ENCODE peak calls at places on chromosomes 3 and 15, in five cellular contexts. D, X, V, F and P are unnamed samples.

GRCh38 chr3:123818921-123819429 is 65.2 kb downstream of the MYLK start:
- DNase-seq in D (no peak), X (no peak), V (no peak), F (peak; percentile 95), P (peak; percentile 45)

GRCh38 chr3:52288674-52289073 is 1.0 kb downstream of the GLYCTK start:
- DNase-seq in D (no peak), X (no peak), V (no peak), F (no peak), P (no peak)

GRCh38 chr3:37601832-37602231 is 259.8 kb upstream of the CTDSPL start:
- DNase-seq in D (no peak), X (no peak), V (no peak), F (no peak), P (no peak)

GRCh38 chr15:66565731-66566130 is at the start of gene LCTL:
- DNase-seq in D (peak; percentile 33), X (peak; percentile 8), V (peak; percentile 71), F (peak; percentile 46), P (peak; percentile 30)

GRCh38 chr3:10015476-10015904 is 10.7 kb upstream of the FANCD2 start:
- DNase-seq in D (peak; percentile 38), X (peak; percentile 55), V (no peak), F (peak; percentile 96), P (peak; percentile 97)

GRCh38 chr3:81245043-81245442 is 516.4 kb downstream of the GBE1 start:
- DNase-seq in D (no peak), X (no peak), V (no peak), F (no peak), P (no peak)

GRCh38 chr15:71830981-71831380 is 20.6 kb downstream of the NR2E3 start:
- DNase-seq in D (no peak), X (no peak), V (no peak), F (no peak), P (no peak)

GRCh38 chr15:66841953-66842681 is 140.1 kb downstream of the SMAD6 start:
- DNase-seq in D (peak; percentile 63), X (peak; percentile 6), V (peak; percentile 67), F (peak; percentile 84), P (peak; percentile 68)

GRCh38 chr3:197183582-197183981 is 114.8 kb downstream of the DLG1 start:
- DNase-seq in D (no peak), X (peak; percentile 18), V (no peak), F (no peak), P (no peak)

GRCh38 chr15:58839485-58839884 is 68.4 kb downstream of the MINDY2 start:
- DNase-seq in D (no peak), X (no peak), V (no peak), F (no peak), P (no peak)

GRCh38 chr15:95394186-95395067 is 936.1 kb upstream of the NR2F2 start:
- DNase-seq in D (no peak), X (no peak), V (no peak), F (no peak), P (peak; percentile 30)

GRCh38 chr3:115960799-115961198 is 337.5 kb downstream of the GAP43 start:
- DNase-seq in D (no peak), X (peak; percentile 2), V (no peak), F (no peak), P (no peak)

GRCh38 chr3:126945171-126945721 is 37.7 kb upstream of the PLXNA1 start:
- DNase-seq in D (no peak), X (no peak), V (peak; percentile 40), F (no peak), P (no peak)

GRCh38 chr15:93485922-93486327 is 396.9 kb upstream of the RGMA start:
- DNase-seq in D (no peak), X (no peak), V (no peak), F (no peak), P (no peak)

GRCh38 chr3:33372218-33373081 is 67.8 kb downstream of the UBP1 start:
- DNase-seq in D (peak; percentile 60), X (peak; percentile 48), V (peak; percentile 20), F (peak; percentile 71), P (no peak)

GRCh38 chr3:126926684-126927404 is 56.1 kb upstream of the PLXNA1 start:
- DNase-seq in D (no peak), X (no peak), V (no peak), F (peak; percentile 71), P (peak; percentile 55)

GRCh38 chr3:47411696-47412452 is 31.1 kb downstream of the PTPN23 start:
- DNase-seq in D (no peak), X (no peak), V (no peak), F (no peak), P (no peak)

GRCh38 chr3:58206406-58207011 is 4.3 kb downstream of the DNASE1L3 start:
- DNase-seq in D (peak; percentile 69), X (no peak), V (no peak), F (peak; percentile 10), P (no peak)

GRCh38 chr3:50649451-50649931 is 25.2 kb upstream of the DOCK3 start:
- DNase-seq in D (no peak), X (peak; percentile 47), V (no peak), F (no peak), P (no peak)

GRCh38 chr3:36647423-36647853 is 116.9 kb downstream of the DCLK3 start:
- DNase-seq in D (no peak), X (no peak), V (no peak), F (no peak), P (no peak)

GRCh38 chr3:151009430-151009829 is 36.9 kb upstream of the CLRN1 start:
- DNase-seq in D (no peak), X (no peak), V (no peak), F (no peak), P (no peak)

GRCh38 chr3:131053021-131053420 is 26.3 kb downstream of the NEK11 start:
- DNase-seq in D (no peak), X (no peak), V (no peak), F (peak; percentile 22), P (no peak)

GRCh38 chr3:71262368-71263265 is 320.9 kb downstream of the FOXP1 start:
- DNase-seq in D (no peak), X (no peak), V (no peak), F (peak; percentile 19), P (no peak)

GRCh38 chr15:65326109-65326508 is 21.6 kb downstream of the RNU5B-1 start:
- DNase-seq in D (no peak), X (no peak), V (peak; percentile 52), F (peak; percentile 34), P (no peak)

GRCh38 chr3:12644297-12644937 is 19.5 kb downstream of the RAF1 start:
- DNase-seq in D (no peak), X (no peak), V (no peak), F (no peak), P (no peak)

GRCh38 chr15:39887211-39887610 is 32.9 kb downstream of the GPR176 start:
- DNase-seq in D (no peak), X (no peak), V (peak; percentile 60), F (no peak), P (no peak)

GRCh38 chr3:116059421-116060096 is 385.7 kb downstream of the LSAMP start:
- DNase-seq in D (no peak), X (no peak), V (peak; percentile 34), F (peak; percentile 99), P (peak; percentile 49)

GRCh38 chr15:40467260-40467615 is 3.5 kb upstream of the CHST14 start:
- DNase-seq in D (no peak), X (no peak), V (no peak), F (no peak), P (no peak)

GRCh38 chr3:190345027-190345821 is 23.0 kb upstream of the CLDN1 start:
- DNase-seq in D (no peak), X (no peak), V (no peak), F (peak; percentile 100), P (peak; percentile 85)

GRCh38 chr15:68578960-68579935 is at the start of gene CORO2B:
- DNase-seq in D (no peak), X (peak; percentile 67), V (peak; percentile 61), F (no peak), P (no peak)

GRCh38 chr3:185153170-185153733 is 392 bp upstream of the C3orf70 start:
- DNase-seq in D (peak; percentile 54), X (peak; percentile 64), V (peak; percentile 69), F (no peak), P (no peak)

GRCh38 chr3:45123841-45124269 is 22.3 kb downstream of the CDCP1 start:
- DNase-seq in D (no peak), X (no peak), V (no peak), F (peak; percentile 99), P (no peak)

GRCh38 chr3:89364309-89364708 is 256.9 kb downstream of the EPHA3 start:
- DNase-seq in D (no peak), X (no peak), V (no peak), F (no peak), P (no peak)

GRCh38 chr3:165462616-165463334 is 266.6 kb upstream of the SLITRK3 start:
- DNase-seq in D (no peak), X (no peak), V (no peak), F (peak; percentile 15), P (no peak)

GRCh38 chr3:11535207-11535960 is 108.3 kb downstream of the VGLL4 start:
- DNase-seq in D (no peak), X (no peak), V (no peak), F (no peak), P (no peak)

GRCh38 chr3:141386611-141387110 is 18.4 kb downstream of the ZBTB38 start:
- DNase-seq in D (no peak), X (peak; percentile 45), V (no peak), F (no peak), P (no peak)

GRCh38 chr15:49462242-49462641 is 39.2 kb downstream of the FGF7 start:
- DNase-seq in D (no peak), X (no peak), V (no peak), F (no peak), P (no peak)